ENCODE peak calls at places on chromosomes 4 and X, in ten cellular contexts. U is MV-4-11; C is stimulated activated CD8-positive, alpha-beta memory T cell treated with anti-CD3 and anti-CD28 coated beads, Interleukin-2, amount 100 ng/mL, for 1 hour; T is ovary; N is ecto neural progenitor cell; X is neuronal stem cell; W is effector memory CD4-positive, alpha-beta T cell; G is left lung; B is mesendoderm; V is SK-N-DZ. Y is an unnamed sample.

GRCh38 chr4:145909773-145910172 is 28.9 kb downstream of the ZNF827 start:
- DNase-seq in U (no peak), C (no peak), T (no peak), N (no peak), X (no peak), W (no peak), G (no peak), B (peak; percentile 28), V (no peak), Y (no peak)

GRCh38 chr4:131091896-131092295 is 1995.9 kb downstream of the C4orf33 start:
- DNase-seq in U (peak; percentile 9), C (no peak), T (no peak), N (no peak), X (peak; percentile 24), W (no peak), G (no peak), B (peak; percentile 53), V (peak; percentile 34), Y (no peak)

GRCh38 chrX:85379174-85379907 is at the start of gene POF1B:
- DNase-seq in U (no peak), C (no peak), T (no peak), N (no peak), X (no peak), W (no peak), G (no peak), B (peak; percentile 26), V (no peak), Y (no peak)

GRCh38 chr4:14180166-14180565 is 552.6 kb upstream of the BOD1L1 start:
- DNase-seq in U (no peak), C (no peak), T (no peak), N (no peak), X (no peak), W (no peak), G (no peak), B (no peak), V (no peak), Y (no peak)

GRCh38 chr4:3871181-3871852 is 105.1 kb downstream of the ADRA2C start:
- DNase-seq in U (no peak), C (no peak), T (peak; percentile 38), N (peak; percentile 85), X (peak; percentile 54), W (no peak), G (peak; percentile 73), B (peak; percentile 87), V (no peak), Y (peak; percentile 85)

GRCh38 chr4:37653601-37654000 is 32.6 kb downstream of the RELL1 start:
- DNase-seq in U (peak; percentile 62), C (no peak), T (no peak), N (no peak), X (no peak), W (no peak), G (no peak), B (peak; percentile 89), V (no peak), Y (no peak)

GRCh38 chrX:10926906-10927305 is 184.2 kb upstream of the HCCS start:
- DNase-seq in U (no peak), C (no peak), T (no peak), N (no peak), X (no peak), W (no peak), G (no peak), B (no peak), V (no peak), Y (no peak)

GRCh38 chr4:85854543-85854942 is 379.6 kb downstream of the ARHGAP24 start:
- DNase-seq in U (no peak), C (no peak), T (no peak), N (no peak), X (no peak), W (no peak), G (no peak), B (no peak), V (no peak), Y (no peak)

GRCh38 chr4:52926575-52926974 is 64.5 kb downstream of the RASL11B start:
- DNase-seq in U (no peak), C (no peak), T (no peak), N (peak; percentile 68), X (peak; percentile 33), W (no peak), G (no peak), B (no peak), V (no peak), Y (no peak)

GRCh38 chr4:188869581-188869980 is 730.3 kb downstream of the TRIML1 start:
- DNase-seq in U (no peak), C (no peak), T (no peak), N (no peak), X (no peak), W (no peak), G (no peak), B (no peak), V (no peak), Y (no peak)

Y was measured in BE2C.